ENCODE peak calls at places on chromosomes 2 and 18, in nine cellular contexts. P is HepG2, D is A549, V is stomach, U is sigmoid colon, B is transverse colon, G is K562, R is tibial nerve, K is SK-N-SH. F is an unnamed sample.

GRCh38 chr2:158600155-158600802 is 143.5 kb downstream of the PKP4 start:
- DNase-seq in P (no peak), D (peak), V (peak), U (no peak), B (peak), G (no peak), R (peak), K (no peak), F (no peak)

GRCh38 chr2:44938287-44939073 is 3.0 kb upstream of the SIX3 start:
- DNase-seq in P (peak), D (peak), V (no peak), U (no peak), B (no peak), G (no peak), R (no peak), K (peak), F (no peak)

GRCh38 chr2:200839513-200839912 is 24.9 kb downstream of the CLK1 start:
- DNase-seq in P (no peak), D (no peak), V (no peak), U (no peak), B (no peak), G (no peak), R (no peak), K (no peak), F (no peak)

GRCh38 chr2:234957533-234958135 is 5.8 kb downstream of the SH3BP4 start:
- DNase-seq in P (no peak), D (no peak), V (no peak), U (no peak), B (no peak), G (no peak), R (no peak), K (no peak), F (no peak)

GRCh38 chr2:235641333-235641732 is 147.5 kb downstream of the AGAP1 start:
- DNase-seq in P (no peak), D (no peak), V (no peak), U (no peak), B (no peak), G (no peak), R (no peak), K (no peak), F (peak)

GRCh38 chr2:149038442-149039212 is at the start of gene LYPD6B:
- DNase-seq in P (no peak), D (no peak), V (peak), U (no peak), B (peak), G (no peak), R (no peak), K (peak), F (no peak)

GRCh38 chr2:168912466-168913170 is 11.5 kb downstream of the G6PC2 start:
- DNase-seq in P (no peak), D (no peak), V (peak), U (peak), B (no peak), G (no peak), R (no peak), K (peak), F (peak)

GRCh38 chr18:23133860-23134779 is 1.2 kb upstream of the CABLES1 start:
- DNase-seq in P (peak), D (peak), V (peak), U (no peak), B (peak), G (no peak), R (no peak), K (peak), F (no peak)

GRCh38 chr18:55338955-55339662 is 248.9 kb downstream of the TCF4 start:
- DNase-seq in P (no peak), D (no peak), V (no peak), U (no peak), B (no peak), G (no peak), R (no peak), K (no peak), F (no peak)
- TF ChIP-seq EP300 in P (no peak), D (no peak), V (no peak), U (no peak), B (no peak), G (no peak), R (peak), K (peak), F (no peak)

GRCh38 chr2:43199492-43200481 is 26.6 kb downstream of the ZFP36L2 start:
- DNase-seq in P (peak), D (no peak), V (peak), U (no peak), B (peak), G (no peak), R (no peak), K (no peak), F (no peak)
- TF ChIP-seq EP300 in P (peak), D (no peak), V (no peak), U (no peak), B (no peak), G (no peak), R (no peak), K (no peak), F (no peak)

GRCh38 chr2:8475349-8476045 is 206.4 kb upstream of the ID2 start:
- DNase-seq in P (no peak), D (no peak), V (no peak), U (peak), B (no peak), G (no peak), R (no peak), K (no peak), F (peak)
- TF ChIP-seq EP300 in P (no peak), D (no peak), V (no peak), U (no peak), B (no peak), G (no peak), R (no peak), K (no peak), F (no peak)

DNA sequence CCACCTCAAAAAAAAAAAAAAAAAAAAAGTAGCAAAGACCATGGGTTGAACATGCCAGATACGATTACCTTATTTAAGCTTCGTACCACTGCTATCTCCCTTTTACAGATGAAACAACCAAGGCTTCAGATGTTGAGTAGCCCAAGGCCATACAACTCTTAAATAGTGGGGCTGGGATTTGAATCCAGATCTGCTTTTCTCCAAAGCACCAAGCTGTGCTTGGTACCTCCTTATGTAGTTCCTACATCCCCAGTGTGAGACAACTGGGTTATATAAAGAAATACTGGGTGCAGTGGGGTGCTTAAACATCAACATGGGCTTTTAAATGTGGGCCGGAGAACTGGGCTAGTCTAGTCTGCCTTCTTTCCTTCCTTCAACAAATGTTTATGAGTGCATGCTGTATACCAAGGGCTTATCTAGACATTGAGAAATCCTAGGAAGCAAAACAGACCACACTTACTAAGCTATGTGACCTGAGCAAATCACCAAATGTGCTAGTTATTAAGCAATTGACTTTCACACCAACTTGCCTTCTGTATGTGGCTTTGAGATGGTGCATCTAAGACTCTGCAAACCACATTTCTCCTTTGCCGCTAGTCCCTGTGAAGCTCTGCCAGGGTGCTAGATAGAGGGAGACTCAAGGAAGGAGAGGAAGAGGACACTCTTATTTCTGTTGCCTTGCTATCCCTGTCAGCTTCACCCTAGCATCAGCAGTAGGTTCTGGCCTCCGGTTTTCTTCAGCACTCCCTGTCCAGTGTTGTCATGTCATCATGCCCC is 206.8 kb upstream of the FBXO11 start:
- DNase-seq in P (peak), D (peak), V (no peak), U (no peak), B (no peak), G (no peak), R (no peak), K (no peak), F (no peak)
- TF ChIP-seq EP300 in P (peak), D (no peak), V (no peak), U (no peak), B (no peak), G (no peak), R (no peak), K (no peak), F (no peak)

DNA sequence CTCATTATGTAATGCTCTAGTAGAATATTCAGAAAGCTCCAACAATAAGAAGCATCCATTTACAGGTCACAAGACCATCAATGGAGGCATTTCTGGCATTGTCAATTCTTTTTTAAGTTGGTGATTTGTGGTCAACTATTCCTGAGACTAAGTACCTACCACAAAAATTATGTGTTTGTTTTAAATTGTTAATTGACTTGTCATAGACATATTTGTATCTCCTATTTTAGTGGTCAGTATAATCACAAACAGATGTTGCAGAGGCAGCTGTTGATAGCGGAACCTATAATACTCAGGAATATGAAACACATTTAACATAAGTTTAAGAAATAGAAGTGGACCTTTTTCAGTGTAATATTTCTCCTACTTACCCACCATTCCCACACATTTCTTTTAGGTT is 430.1 kb downstream of the CCDC85A start:
- DNase-seq in P (no peak), D (no peak), V (no peak), U (no peak), B (no peak), G (no peak), R (no peak), K (no peak), F (no peak)
- TF ChIP-seq EP300 in P (no peak), D (no peak), V (no peak), U (no peak), B (no peak), G (no peak), R (no peak), K (peak), F (no peak)

GRCh38 chr2:26352892-26353291 is 6.3 kb upstream of the ADGRF3 start:
- DNase-seq in P (no peak), D (peak), V (no peak), U (no peak), B (no peak), G (peak), R (no peak), K (no peak), F (no peak)
- TF ChIP-seq EP300 in P (no peak), D (no peak), V (no peak), U (no peak), B (no peak), G (no peak), R (no peak), K (no peak), F (no peak)

GRCh38 chr18:36440614-36441013 is 143.1 kb downstream of the FHOD3 start:
- DNase-seq in P (no peak), D (no peak), V (no peak), U (no peak), B (no peak), G (no peak), R (no peak), K (peak), F (no peak)
- TF ChIP-seq EP300 in P (no peak), D (no peak), V (no peak), U (no peak), B (no peak), G (no peak), R (no peak), K (peak), F (no peak)